ENCODE peak calls at places on chromosomes 11 and 22, in four cellular contexts. G is WTC11, T is GM12878, J is HepG2. Q is an unnamed sample.

GRCh38 chr22:22207845-22208564 is 36.6 kb upstream of the VPREB1 start:
- DNase-seq in J (peak), G (peak), T (peak), Q (peak)

GRCh38 chr11:47573321-47573720 is 5.4 kb downstream of the KBTBD4 start:
- DNase-seq in G (no peak), J (no peak), T (no peak), Q (peak)

GRCh38 chr11:1623716-1624115 is 1.8 kb upstream of the KRTAP5-4 start:
- DNase-seq in J (no peak), T (no peak), G (no peak), Q (no peak)

GRCh38 chr11:115552151-115552550 is 47.9 kb upstream of the CADM1 start:
- DNase-seq in J (no peak), G (no peak), T (no peak), Q (no peak)

GRCh38 chr11:29343465-29344333 is 673.1 kb downstream of the KCNA4 start:
- DNase-seq in G (peak), T (no peak), J (peak), Q (peak)

GRCh38 chr11:57290288-57290687 is 34.5 kb downstream of the TNKS1BP1 start:
- DNase-seq in J (no peak), T (no peak), G (no peak), Q (no peak)

GRCh38 chr11:35035894-35036408 is 103.0 kb upstream of the CD44 start:
- DNase-seq in T (peak), J (no peak), G (no peak), Q (no peak)

GRCh38 chr11:47551086-47551485 is 1.8 kb downstream of the CELF1 start:
- DNase-seq in J (peak), G (no peak), T (no peak), Q (peak)

GRCh38 chr11:1531961-1532586 is 40.0 kb downstream of the DUSP8 start:
- DNase-seq in T (no peak), G (no peak), J (no peak), Q (no peak)

GRCh38 chr11:63553759-63554158 is 9.4 kb downstream of the PLAAT2 start:
- DNase-seq in T (no peak), J (no peak), G (no peak), Q (no peak)

GRCh38 chr11:14542384-14542783 is 22.2 kb upstream of the PSMA1 start:
- DNase-seq in J (no peak), G (no peak), T (no peak), Q (no peak)

GRCh38 chr11:7600205-7600775 is 73.0 kb downstream of the CYB5R2 start:
- DNase-seq in G (no peak), J (peak), T (no peak), Q (peak)

GRCh38 chr11:118521892-118522311 is 5.4 kb upstream of the TTC36 start:
- DNase-seq in J (no peak), T (peak), G (no peak), Q (no peak)

GRCh38 chr11:106322111-106322510 is 244.6 kb downstream of the AASDHPPT start:
- DNase-seq in J (no peak), G (no peak), T (no peak), Q (no peak)

GRCh38 chr11:74849525-74850391 is 99.1 kb downstream of the XRRA1 start:
- DNase-seq in T (no peak), G (peak), J (peak), Q (no peak)

GRCh38 chr11:69811431-69811830 is 7.8 kb downstream of the FGF3 start:
- DNase-seq in T (no peak), G (no peak), J (no peak), Q (no peak)

GRCh38 chr22:33922268-33922667 is 2.0 kb upstream of the LARGE1 start:
- DNase-seq in J (peak), G (peak), T (no peak), Q (no peak)

GRCh38 chr22:43185860-43186261 is 1.1 kb downstream of the TTLL12 start:
- DNase-seq in J (peak), T (no peak), G (no peak), Q (no peak)

GRCh38 chr22:43181321-43182076 is 5.4 kb downstream of the TTLL12 start:
- DNase-seq in J (no peak), G (no peak), T (no peak), Q (no peak)

GRCh38 chr22:43182118-43182517 is 4.8 kb downstream of the TTLL12 start:
- DNase-seq in G (no peak), T (no peak), J (no peak), Q (no peak)

GRCh38 chr22:43182726-43183125 is 4.2 kb downstream of the TTLL12 start:
- DNase-seq in J (no peak), T (no peak), G (no peak), Q (no peak)

GRCh38 chr22:43183496-43184263 is 3.3 kb downstream of the TTLL12 start:
- DNase-seq in J (peak), T (no peak), G (no peak), Q (peak)
- TF ChIP-seq TCF7 in J (no peak), T (no peak), G (no peak), Q (no peak)

GRCh38 chr11:134853972-134854371 is 441.9 kb upstream of the B3GAT1 start:
- DNase-seq in G (no peak), J (no peak), T (no peak), Q (no peak)

GRCh38 chr11:134854391-134854991 is 442.4 kb upstream of the B3GAT1 start:
- DNase-seq in J (no peak), T (no peak), G (no peak), Q (no peak)

GRCh38 chr11:134849833-134850232 is 437.8 kb upstream of the B3GAT1 start:
- DNase-seq in T (no peak), G (no peak), J (no peak), Q (no peak)

GRCh38 chr11:134846776-134847722 is 435.0 kb upstream of the B3GAT1 start:
- DNase-seq in G (no peak), J (no peak), T (no peak), Q (no peak)

DNA sequence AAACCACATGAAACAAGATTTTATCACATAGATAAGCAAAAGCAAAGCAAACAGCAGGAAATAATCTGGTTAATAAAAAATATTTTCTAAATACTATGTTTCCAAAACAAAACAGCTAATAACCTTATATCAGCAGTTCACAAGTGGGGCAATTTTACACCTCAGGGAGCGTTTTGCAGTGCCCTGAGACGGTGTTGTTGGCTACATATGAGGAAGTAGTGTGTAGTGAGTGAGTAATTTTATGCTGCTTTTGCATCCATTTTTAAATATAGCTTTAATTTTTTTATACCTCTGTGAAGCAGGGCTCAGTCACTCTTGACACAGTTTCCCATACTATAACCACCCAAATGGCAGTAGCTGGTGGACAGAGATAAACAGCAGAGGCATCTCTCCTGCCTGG is 438.5 kb upstream of the B3GAT1 start:
- DNase-seq in T (no peak), G (no peak), J (no peak), Q (no peak)
- TF ChIP-seq TCF7 in T (no peak), G (no peak), J (no peak), Q (no peak)

DNA sequence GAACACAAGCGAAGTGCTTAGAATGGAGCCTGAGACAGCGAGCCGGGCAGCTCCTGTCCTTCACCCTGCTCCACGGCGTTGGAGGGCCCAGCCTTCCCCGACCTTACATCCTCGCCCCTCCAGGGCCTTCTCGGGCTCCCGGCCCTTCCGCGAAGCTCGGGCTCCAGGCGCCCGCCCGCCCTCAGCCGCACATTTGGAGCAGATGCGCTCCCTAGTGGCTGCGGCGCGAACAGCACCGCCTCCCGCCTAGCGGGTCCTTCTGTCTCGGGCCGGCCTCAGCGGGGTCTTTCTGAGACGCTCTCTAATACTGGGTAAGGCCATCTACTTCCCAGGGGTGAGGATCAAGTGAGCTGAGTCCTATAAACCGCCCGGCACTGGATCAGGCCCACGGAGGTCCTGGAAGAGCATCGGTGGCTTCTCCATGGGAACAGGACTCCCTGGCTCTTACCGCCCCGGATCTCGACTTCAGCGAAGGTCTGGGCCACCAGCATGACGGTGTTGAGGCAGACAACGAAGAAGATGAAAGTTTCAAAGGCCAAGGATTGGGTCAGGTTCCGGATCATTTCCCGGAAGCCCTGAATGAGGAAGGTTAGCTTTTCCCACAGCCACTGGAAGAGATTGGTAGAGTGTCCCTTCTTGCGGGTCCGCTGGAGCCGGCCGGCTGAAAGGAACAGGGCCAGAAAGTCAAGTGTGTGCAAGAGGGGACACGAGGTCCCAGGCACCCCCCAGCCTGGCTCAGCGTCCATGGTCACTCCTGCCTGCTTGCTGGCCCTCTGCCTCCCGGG is 3.7 kb downstream of the CATSPER1 start:
- DNase-seq in G (peak), J (peak), T (no peak), Q (peak)
- TF ChIP-seq TCF7 in G (no peak), J (no peak), T (no peak), Q (no peak)

GRCh38 chr11:121104223-121104831 is 3.3 kb downstream of the TECTA start:
- DNase-seq in G (peak), J (no peak), T (no peak), Q (peak)
- TF ChIP-seq TCF7 in G (no peak), J (no peak), T (no peak), Q (no peak)

GRCh38 chr22:50545522-50546325 is at the start of gene KLHDC7B:
- DNase-seq in T (no peak), J (no peak), G (no peak), Q (no peak)
- TF ChIP-seq TCF7 in T (no peak), J (no peak), G (no peak), Q (no peak)